ENCODE peak calls at places on chromosomes 1 and 21, in six cellular contexts. One of them, this sample, is unnamed.

GRCh38 chr1:147808025-147808424 is 47.6 kb upstream of the GJA5 start:
- DNase-seq in mesenchymal stem cell: no peak
- DNase-seq in neuronal stem cell: no peak
- DNase-seq in H1: no peak
- DNase-seq in IMR-90: no peak
- DNase-seq in H9: no peak
- DNase-seq in this sample: peak; percentile 69

GRCh38 chr1:99738858-99739465 is 27.5 kb downstream of the FRRS1 start:
- DNase-seq in mesenchymal stem cell: no peak
- DNase-seq in H9: no peak
- DNase-seq in neuronal stem cell: no peak
- DNase-seq in IMR-90: no peak
- DNase-seq in H1: no peak
- DNase-seq in this sample: no peak

GRCh38 chr1:68293609-68294353 is 61.5 kb upstream of the WLS start:
- DNase-seq in mesenchymal stem cell: peak; percentile 74
- DNase-seq in H1: peak; percentile 58
- DNase-seq in neuronal stem cell: peak; percentile 95
- DNase-seq in IMR-90: peak; percentile 45
- DNase-seq in H9: peak; percentile 77
- DNase-seq in this sample: no peak

GRCh38 chr1:118649406-118649805 is 338.7 kb downstream of the TBX15 start:
- DNase-seq in neuronal stem cell: no peak
- DNase-seq in H9: no peak
- DNase-seq in H1: no peak
- DNase-seq in mesenchymal stem cell: no peak
- DNase-seq in IMR-90: no peak
- DNase-seq in this sample: no peak

GRCh38 chr21:38478782-38479181 is 19.5 kb downstream of the ERG start:
- DNase-seq in neuronal stem cell: no peak
- DNase-seq in IMR-90: peak; percentile 10
- DNase-seq in mesenchymal stem cell: peak; percentile 73
- DNase-seq in H1: no peak
- DNase-seq in H9: no peak
- DNase-seq in this sample: no peak

GRCh38 chr1:53015508-53015860 is 46.5 kb upstream of the PODN start:
- DNase-seq in mesenchymal stem cell: no peak
- DNase-seq in IMR-90: no peak
- DNase-seq in H9: no peak
- DNase-seq in H1: no peak
- DNase-seq in neuronal stem cell: no peak
- DNase-seq in this sample: no peak

GRCh38 chr21:36850372-36850771 is 116.1 kb downstream of the HLCS start:
- DNase-seq in neuronal stem cell: no peak
- DNase-seq in H1: no peak
- DNase-seq in mesenchymal stem cell: no peak
- DNase-seq in IMR-90: no peak
- DNase-seq in H9: no peak
- DNase-seq in this sample: no peak

GRCh38 chr1:18932387-18932786 is 24.1 kb downstream of the IFFO2 start:
- DNase-seq in IMR-90: peak; percentile 52
- DNase-seq in neuronal stem cell: no peak
- DNase-seq in H9: no peak
- DNase-seq in mesenchymal stem cell: peak; percentile 68
- DNase-seq in H1: no peak
- DNase-seq in this sample: no peak

GRCh38 chr1:109547412-109548320 is 749 bp upstream of the GNAI3 start:
- DNase-seq in H9: no peak
- DNase-seq in neuronal stem cell: no peak
- DNase-seq in IMR-90: peak; percentile 26
- DNase-seq in mesenchymal stem cell: peak; percentile 41
- DNase-seq in H1: no peak
- DNase-seq in this sample: peak; percentile 43

GRCh38 chr1:150973826-150974579 is 632 bp downstream of the CERS2 start:
- DNase-seq in H1: no peak
- DNase-seq in mesenchymal stem cell: peak; percentile 23
- DNase-seq in H9: peak; percentile 41
- DNase-seq in IMR-90: no peak
- DNase-seq in neuronal stem cell: no peak
- DNase-seq in this sample: peak; percentile 58

GRCh38 chr1:150976879-150977694 is 2.5 kb upstream of the CERS2 start:
- DNase-seq in mesenchymal stem cell: peak; percentile 58
- DNase-seq in H1: no peak
- DNase-seq in H9: peak; percentile 86
- DNase-seq in neuronal stem cell: no peak
- DNase-seq in IMR-90: no peak
- DNase-seq in this sample: peak; percentile 40

GRCh38 chr1:150974580-150975478 is at the start of gene CERS2:
- DNase-seq in neuronal stem cell: peak; percentile 75
- DNase-seq in IMR-90: peak; percentile 69
- DNase-seq in mesenchymal stem cell: peak; percentile 84
- DNase-seq in H1: no peak
- DNase-seq in H9: peak; percentile 64
- DNase-seq in this sample: peak; percentile 88

GRCh38 chr1:150979007-150979722 is 2.9 kb upstream of the ANXA9 start:
- DNase-seq in IMR-90: peak; percentile 85
- DNase-seq in H9: peak; percentile 88
- DNase-seq in H1: peak; percentile 61
- DNase-seq in mesenchymal stem cell: peak; percentile 91
- DNase-seq in neuronal stem cell: peak; percentile 93
- DNase-seq in this sample: peak; percentile 94

DNA sequence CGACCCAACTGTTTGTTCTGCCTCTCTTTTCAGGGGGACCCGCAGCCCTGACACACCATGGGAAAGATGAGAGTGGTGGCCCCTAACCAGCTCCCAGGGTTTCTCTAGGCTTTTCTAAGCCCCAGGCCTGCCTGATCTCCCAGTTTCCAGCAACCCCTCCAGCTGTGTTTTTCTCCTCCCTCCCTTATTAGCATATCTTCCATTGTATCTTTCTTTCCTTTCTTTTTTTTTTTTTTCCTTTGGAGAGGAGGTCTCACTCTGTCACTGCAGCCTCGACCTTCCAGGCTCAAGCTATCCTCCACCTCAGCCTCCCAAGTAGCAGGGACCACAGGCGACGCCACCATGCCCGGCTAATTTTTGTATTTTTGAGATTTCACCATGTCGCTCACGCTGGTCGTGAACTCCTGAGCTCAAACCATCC is 1.8 kb upstream of the CERS2 start:
- DNase-seq in mesenchymal stem cell: no peak
- DNase-seq in neuronal stem cell: no peak
- DNase-seq in H1: no peak
- DNase-seq in IMR-90: no peak
- DNase-seq in H9: no peak
- DNase-seq in this sample: no peak
- H2BK5ac ChIP-seq in mesenchymal stem cell: no peak overlapping the region
- H2BK5ac ChIP-seq in neuronal stem cell: no peak overlapping the region
- H2BK5ac ChIP-seq in H1: peak overlapping the region; percentile 79
- H2BK5ac ChIP-seq in IMR-90: no peak overlapping the region
- H2BK5ac ChIP-seq in H9: no peak overlapping the region
- H2BK5ac ChIP-seq in this sample: no peak overlapping the region

DNA sequence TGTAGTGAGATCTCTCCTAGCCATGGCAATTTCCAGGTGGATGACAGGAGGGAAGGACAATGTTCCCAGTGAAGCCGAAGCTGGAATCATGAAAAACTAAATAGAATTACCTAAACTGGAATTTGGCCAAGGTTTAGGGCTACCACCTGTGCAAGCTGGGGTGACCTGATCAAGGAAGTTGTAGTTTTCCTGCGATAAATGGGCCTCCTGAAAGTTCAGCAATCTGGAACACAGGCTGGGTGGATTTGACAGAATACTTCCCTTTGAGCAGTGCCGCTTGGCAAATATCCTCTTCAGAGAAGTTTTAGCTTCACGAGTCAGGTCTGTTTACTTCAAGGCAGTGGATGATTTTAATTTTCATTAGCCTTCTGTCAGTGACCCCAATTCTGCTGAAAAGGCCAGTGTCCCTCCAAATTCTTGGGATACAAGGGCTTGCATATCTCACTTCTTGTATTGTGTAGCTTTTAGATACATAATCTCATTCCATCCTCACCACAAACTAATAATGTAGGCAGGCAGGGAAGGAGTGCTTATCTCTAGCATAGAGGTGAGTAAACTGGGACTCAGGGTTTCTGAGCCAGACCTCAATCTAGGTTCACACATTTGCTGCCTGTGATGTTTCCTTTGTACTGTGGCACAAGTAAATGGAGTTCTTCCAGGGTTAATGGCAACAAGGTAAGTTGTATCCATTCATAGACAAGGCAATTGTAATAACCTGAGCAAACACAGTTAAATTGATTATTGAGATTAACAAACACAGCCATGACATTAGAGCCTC is 349.4 kb downstream of the NUF2 start:
- DNase-seq in neuronal stem cell: no peak
- DNase-seq in H9: no peak
- DNase-seq in H1: no peak
- DNase-seq in IMR-90: no peak
- DNase-seq in mesenchymal stem cell: no peak
- DNase-seq in this sample: no peak
- H2BK5ac ChIP-seq in neuronal stem cell: no peak overlapping the region
- H2BK5ac ChIP-seq in H9: no peak overlapping the region
- H2BK5ac ChIP-seq in H1: no peak overlapping the region
- H2BK5ac ChIP-seq in IMR-90: no peak overlapping the region
- H2BK5ac ChIP-seq in mesenchymal stem cell: no peak overlapping the region
- H2BK5ac ChIP-seq in this sample: no peak overlapping the region

GRCh38 chr1:54887665-54888071 is 673 bp upstream of the DHCR24 start:
- DNase-seq in IMR-90: no peak
- DNase-seq in neuronal stem cell: peak; percentile 46
- DNase-seq in H1: no peak
- DNase-seq in H9: peak; percentile 41
- DNase-seq in mesenchymal stem cell: peak; percentile 19
- DNase-seq in this sample: no peak
- H2BK5ac ChIP-seq in IMR-90: no peak overlapping the region
- H2BK5ac ChIP-seq in neuronal stem cell: peak overlapping the region; percentile 67
- H2BK5ac ChIP-seq in H1: peak overlapping the region; percentile 96
- H2BK5ac ChIP-seq in H9: no peak overlapping the region
- H2BK5ac ChIP-seq in mesenchymal stem cell: peak overlapping the region; percentile 84
- H2BK5ac ChIP-seq in this sample: peak overlapping the region; percentile 71

GRCh38 chr1:218588555-218589172 is 243.5 kb downstream of the TGFB2 start:
- DNase-seq in mesenchymal stem cell: no peak
- DNase-seq in neuronal stem cell: no peak
- DNase-seq in H1: no peak
- DNase-seq in H9: no peak
- DNase-seq in IMR-90: no peak
- DNase-seq in this sample: no peak
- H2BK5ac ChIP-seq in mesenchymal stem cell: no peak overlapping the region
- H2BK5ac ChIP-seq in neuronal stem cell: no peak overlapping the region
- H2BK5ac ChIP-seq in H1: no peak overlapping the region
- H2BK5ac ChIP-seq in H9: no peak overlapping the region
- H2BK5ac ChIP-seq in IMR-90: no peak overlapping the region
- H2BK5ac ChIP-seq in this sample: no peak overlapping the region

GRCh38 chr1:234619071-234619480 is 9.1 kb upstream of the IRF2BP2 start:
- DNase-seq in neuronal stem cell: no peak
- DNase-seq in H1: no peak
- DNase-seq in IMR-90: peak; percentile 61
- DNase-seq in mesenchymal stem cell: no peak
- DNase-seq in H9: no peak
- DNase-seq in this sample: no peak
- H2BK5ac ChIP-seq in neuronal stem cell: no peak overlapping the region
- H2BK5ac ChIP-seq in H1: peak overlapping the region; percentile 90
- H2BK5ac ChIP-seq in IMR-90: peak overlapping the region; percentile 100
- H2BK5ac ChIP-seq in mesenchymal stem cell: peak overlapping the region; percentile 98
- H2BK5ac ChIP-seq in H9: no peak overlapping the region
- H2BK5ac ChIP-seq in this sample: peak overlapping the region; percentile 100

This sample was measured in trophoblast cell.